ENCODE peak calls at places on chromosomes 5 and 9, in ten cellular contexts. M, T, F, V, P, D, I, E, X and C are unnamed samples. For H3K27me3, the result is how much of the 10 kb centered on the place peaks cover.

GRCh38 chr5:96997265-96997859 is 61.5 kb downstream of the LNPEP start:
- DNase-seq in M (no peak), T (no peak), F (no peak), V (peak), P (no peak), D (no peak), I (no peak), E (no peak), X (no peak), C (no peak)

GRCh38 chr5:34682926-34683623 is 26.9 kb downstream of the RAI14 start:
- DNase-seq in M (no peak), T (peak), F (no peak), V (no peak), P (peak), D (peak), I (peak), E (no peak), X (no peak), C (no peak)

GRCh38 chr9:138068601-138069035 is 191.0 kb downstream of the CACNA1B start:
- DNase-seq in M (peak), T (peak), F (no peak), V (no peak), P (no peak), D (peak), I (peak), E (peak), X (no peak), C (no peak)

GRCh38 chr9:134631881-134632280 is 9.7 kb upstream of the COL5A1 start:
- DNase-seq in M (peak), T (no peak), F (no peak), V (no peak), P (no peak), D (no peak), I (no peak), E (no peak), X (no peak), C (no peak)

GRCh38 chr5:67983251-67983941 is 232.2 kb upstream of the PIK3R1 start:
- DNase-seq in M (no peak), T (no peak), F (no peak), V (no peak), P (no peak), D (no peak), I (no peak), E (no peak), X (no peak), C (no peak)

GRCh38 chr9:76512826-76513225 is 53.8 kb downstream of the GCNT1 start:
- DNase-seq in M (no peak), T (no peak), F (no peak), V (no peak), P (no peak), D (no peak), I (no peak), E (no peak), X (no peak), C (no peak)

GRCh38 chr5:92283521-92283920 is 900.4 kb upstream of the ARRDC3 start:
- DNase-seq in M (no peak), T (no peak), F (no peak), V (no peak), P (no peak), D (no peak), I (no peak), E (no peak), X (no peak), C (no peak)

GRCh38 chr5:83313431-83313830 is 158.1 kb upstream of the VCAN start:
- DNase-seq in M (no peak), T (no peak), F (no peak), V (no peak), P (no peak), D (no peak), I (no peak), E (no peak), X (no peak), C (no peak)

GRCh38 chr9:72788966-72789365 is 163.9 kb downstream of the ALDH1A1 start:
- DNase-seq in M (no peak), T (no peak), F (no peak), V (no peak), P (no peak), D (no peak), I (no peak), E (no peak), X (no peak), C (no peak)

GRCh38 chr5:179870403-179870903 is 11.8 kb upstream of the MRNIP start:
- DNase-seq in M (peak), T (peak), F (peak), V (peak), P (no peak), D (peak), I (no peak), E (no peak), X (peak), C (no peak)

GRCh38 chr9:19028835-19029451 is 4.1 kb downstream of the SAXO1 start:
- DNase-seq in M (peak), T (peak), F (no peak), V (peak), P (peak), D (no peak), I (peak), E (no peak), X (no peak), C (peak)

DNA sequence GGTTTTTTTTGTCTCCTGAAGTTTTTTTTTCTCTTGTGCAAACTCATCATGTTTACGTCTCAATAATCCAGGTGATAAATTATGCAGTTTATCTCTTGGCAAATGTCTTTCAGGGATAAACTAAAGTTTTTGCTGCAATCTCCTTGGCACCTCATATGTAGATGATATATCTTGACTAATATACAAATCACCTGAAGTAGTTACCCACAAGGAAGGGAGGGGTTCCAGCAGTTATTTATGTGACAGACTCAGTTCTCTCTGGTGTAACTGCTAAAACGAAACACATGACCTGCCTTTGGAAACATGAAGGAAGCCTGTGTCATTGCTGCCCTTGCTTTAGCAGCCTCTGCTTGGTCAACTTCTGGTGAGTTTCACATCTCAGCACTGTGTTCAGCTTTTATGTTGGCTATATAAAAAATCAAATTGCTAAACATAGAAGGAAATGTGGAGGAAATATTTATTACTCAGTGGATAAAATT is 39.3 kb upstream of the KIAA1958 start:
- DNase-seq in M (no peak), T (no peak), F (peak), V (no peak), P (no peak), D (no peak), I (no peak), E (no peak), X (no peak), C (no peak)
- H3K27ac ChIP-seq in M (no peak), T (peak), F (peak), V (no peak), P (no peak), D (no peak), I (no peak), E (peak), X (no peak), C (no peak)

GRCh38 chr5:158288258-158288657 is 429.3 kb upstream of the CLINT1 start:
- DNase-seq in M (no peak), T (no peak), F (no peak), V (no peak), P (no peak), D (no peak), I (no peak), E (no peak), X (no peak), C (no peak)
- H3K27me3 ChIP-seq in M (under half), T (under half), F (under half), V (under half), P (under half), D (under half), I (under half), E (under half), X (under half), C (under half)

GRCh38 chr5:180901204-180902009 is 2.4 kb downstream of the BTNL8 start:
- DNase-seq in M (no peak), T (no peak), F (no peak), V (no peak), P (no peak), D (no peak), I (no peak), E (no peak), X (no peak), C (no peak)
- TF ChIP-seq POLR2A in M (no peak), T (no peak), F (no peak), V (no peak), P (no peak), D (no peak), I (no peak), E (no peak), X (no peak), C (no peak)

GRCh38 chr5:169121631-169122420 is 179.1 kb downstream of the SLIT3 start:
- DNase-seq in M (no peak), T (no peak), F (no peak), V (no peak), P (no peak), D (no peak), I (no peak), E (no peak), X (no peak), C (no peak)

GRCh38 chr5:169122951-169123350 is 178.0 kb downstream of the SLIT3 start:
- DNase-seq in M (no peak), T (no peak), F (no peak), V (no peak), P (no peak), D (no peak), I (no peak), E (no peak), X (no peak), C (no peak)

GRCh38 chr5:169115725-169116124 is 185.2 kb downstream of the SLIT3 start:
- DNase-seq in M (no peak), T (no peak), F (no peak), V (no peak), P (no peak), D (no peak), I (no peak), E (no peak), X (no peak), C (no peak)

GRCh38 chr5:169116961-169117461 is 183.9 kb downstream of the SLIT3 start:
- DNase-seq in M (no peak), T (no peak), F (peak), V (no peak), P (no peak), D (no peak), I (no peak), E (no peak), X (no peak), C (no peak)

GRCh38 chr5:169119287-169120048 is 181.5 kb downstream of the SLIT3 start:
- DNase-seq in M (no peak), T (peak), F (no peak), V (no peak), P (no peak), D (no peak), I (no peak), E (no peak), X (no peak), C (no peak)
- H3K27ac ChIP-seq in M (no peak), T (peak), F (no peak), V (no peak), P (no peak), D (no peak), I (no peak), E (no peak), X (no peak), C (no peak)

GRCh38 chr5:73438897-73439470 is 9.6 kb downstream of the FOXD1 start:
- DNase-seq in M (no peak), T (no peak), F (no peak), V (no peak), P (no peak), D (no peak), I (no peak), E (no peak), X (no peak), C (no peak)
- H3K27me3 ChIP-seq in M (half or more), T (half or more), F (half or more), V (half or more), P (half or more), D (half or more), I (under half), E (half or more), X (half or more), C (half or more)

DNA sequence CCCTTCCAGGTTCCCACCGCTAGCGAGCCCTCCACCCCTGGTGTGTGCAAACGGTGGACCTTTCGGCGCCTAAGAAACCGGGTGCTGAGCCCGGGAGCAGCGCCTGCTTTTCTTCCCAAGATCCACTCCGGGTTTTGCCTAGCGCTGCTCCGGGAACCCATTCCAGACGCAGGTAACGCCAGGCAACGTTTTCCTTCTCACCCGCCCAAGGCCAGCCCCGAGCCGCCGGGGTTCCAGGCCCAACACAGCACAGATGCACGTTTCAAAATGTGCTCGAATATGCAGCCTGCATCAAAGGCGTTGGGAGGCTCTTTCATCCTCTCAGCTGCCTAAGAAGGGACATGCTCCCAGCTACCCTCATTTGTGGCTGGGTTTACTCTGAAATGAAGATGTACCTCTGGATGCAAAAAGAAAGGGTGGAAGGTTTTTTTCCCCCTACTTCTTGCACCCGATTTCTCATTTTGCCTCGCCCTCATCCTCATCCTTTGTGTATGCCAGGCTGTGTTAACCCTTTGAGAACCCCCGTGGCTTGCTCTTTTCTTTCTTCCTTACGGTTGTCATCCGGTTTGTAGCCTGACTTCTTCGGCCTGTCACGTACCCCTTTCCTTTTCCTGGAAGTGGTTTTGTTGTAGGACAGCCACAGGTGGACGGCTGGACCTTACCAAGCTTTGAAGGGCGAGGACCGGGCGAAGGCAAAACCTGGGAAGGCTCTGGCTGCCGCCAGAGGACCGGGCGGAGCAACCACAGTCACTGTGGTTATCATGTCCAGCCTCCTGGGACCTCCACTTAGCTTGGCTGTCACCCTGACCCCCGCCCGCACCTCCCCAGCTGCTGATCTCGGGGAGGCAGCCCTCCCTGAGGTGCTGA is 227.0 kb downstream of the SMARCA2 start:
- DNase-seq in M (peak), T (peak), F (peak), V (peak), P (peak), D (peak), I (peak), E (peak), X (peak), C (peak)
- TF ChIP-seq POLR2A in M (peak), T (no peak), F (no peak), V (peak), P (peak), D (peak), I (no peak), E (no peak), X (peak), C (no peak)

DNA sequence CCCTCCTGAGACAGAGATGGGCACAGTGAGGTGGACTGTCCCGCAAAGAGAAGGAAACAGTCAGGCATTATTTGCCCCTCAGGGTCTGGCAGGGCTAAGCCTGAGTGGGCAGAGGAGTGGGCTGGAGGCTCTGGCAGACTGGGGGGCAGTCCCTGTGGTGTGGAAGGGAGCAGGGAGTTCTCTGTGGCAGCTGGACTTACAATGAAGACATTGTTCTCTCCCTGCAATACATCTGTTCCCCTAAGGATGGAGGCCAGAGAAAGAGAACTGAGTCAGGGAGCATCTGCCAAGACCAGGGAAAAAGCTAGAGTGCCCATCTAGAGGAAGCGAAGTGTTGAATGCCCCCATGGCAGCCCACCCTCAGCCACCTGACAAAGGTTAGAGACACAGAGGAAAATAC is 76.3 kb downstream of the ACTL7B start:
- DNase-seq in M (no peak), T (no peak), F (no peak), V (no peak), P (no peak), D (no peak), I (no peak), E (no peak), X (no peak), C (no peak)
- H3K27ac ChIP-seq in M (no peak), T (no peak), F (no peak), V (peak), P (no peak), D (no peak), I (no peak), E (peak), X (no peak), C (no peak)

DNA sequence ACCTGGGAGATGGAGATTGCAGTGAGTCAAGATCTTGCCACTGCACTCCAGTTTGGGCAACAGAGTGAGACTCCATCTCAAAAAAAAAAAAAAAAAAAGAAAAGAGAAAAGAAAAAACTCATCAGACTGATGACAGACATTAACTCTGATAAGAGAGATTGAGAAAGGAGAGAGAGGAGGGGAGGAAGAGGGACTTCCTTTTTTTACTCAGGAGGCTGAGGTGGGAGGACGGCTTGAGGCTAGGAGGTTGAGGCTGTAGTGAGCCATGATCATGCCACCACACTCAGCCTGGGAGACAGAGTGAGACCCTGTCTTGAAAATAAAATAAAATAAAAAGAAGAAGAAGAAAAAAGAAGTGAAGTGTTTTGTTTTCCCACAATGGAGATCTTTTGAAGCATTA is 9.7 kb upstream of the MSMP start:
- DNase-seq in M (no peak), T (no peak), F (no peak), V (no peak), P (no peak), D (no peak), I (no peak), E (no peak), X (no peak), C (no peak)
- H3K27me3 ChIP-seq in M (under half), T (under half), F (under half), V (under half), P (under half), D (under half), I (under half), E (under half), X (under half), C (under half)

GRCh38 chr5:14872070-14872989 is 752 bp upstream of the ANKH start:
- DNase-seq in M (peak), T (peak), F (peak), V (peak), P (peak), D (peak), I (peak), E (peak), X (peak), C (peak)

GRCh38 chr5:14870347-14871083 is 1.1 kb downstream of the ANKH start:
- DNase-seq in M (peak), T (peak), F (peak), V (no peak), P (peak), D (no peak), I (peak), E (no peak), X (peak), C (peak)

GRCh38 chr5:14871573-14872069 is at the start of gene ANKH:
- DNase-seq in M (peak), T (peak), F (peak), V (peak), P (peak), D (peak), I (peak), E (peak), X (peak), C (peak)

GRCh38 chr5:14869286-14870164 is 2.1 kb downstream of the ANKH start:
- DNase-seq in M (peak), T (no peak), F (no peak), V (no peak), P (no peak), D (no peak), I (no peak), E (no peak), X (no peak), C (no peak)

DNA sequence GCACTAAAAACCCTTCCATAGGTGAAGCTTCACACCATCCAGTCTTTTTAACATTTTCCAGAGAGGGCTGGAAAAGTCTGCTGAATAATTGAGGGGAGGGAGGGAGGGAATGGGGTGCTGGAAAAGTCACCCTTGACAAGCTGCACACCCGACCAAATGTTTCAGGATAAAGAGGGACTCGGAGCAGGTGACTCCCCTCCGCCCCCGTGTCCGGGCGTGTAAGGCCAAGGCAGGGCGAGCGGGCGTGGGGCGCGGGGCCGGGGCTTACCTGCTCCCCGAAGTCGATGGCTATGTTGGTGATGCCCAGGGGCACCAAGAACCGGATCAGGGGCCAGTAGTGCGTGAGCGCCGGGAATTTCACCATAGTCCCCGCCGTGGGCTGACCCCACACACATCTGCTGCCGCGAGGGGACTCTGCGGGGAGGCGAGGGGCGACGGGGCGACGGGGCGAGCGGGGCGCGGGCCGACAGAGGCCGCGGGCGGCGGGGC is 450 bp downstream of the ANKH start:
- DNase-seq in M (peak), T (no peak), F (no peak), V (no peak), P (peak), D (peak), I (peak), E (peak), X (peak), C (peak)
- TF ChIP-seq POLR2A in M (no peak), T (no peak), F (no peak), V (no peak), P (no peak), D (no peak), I (no peak), E (no peak), X (no peak), C (no peak)

DNA sequence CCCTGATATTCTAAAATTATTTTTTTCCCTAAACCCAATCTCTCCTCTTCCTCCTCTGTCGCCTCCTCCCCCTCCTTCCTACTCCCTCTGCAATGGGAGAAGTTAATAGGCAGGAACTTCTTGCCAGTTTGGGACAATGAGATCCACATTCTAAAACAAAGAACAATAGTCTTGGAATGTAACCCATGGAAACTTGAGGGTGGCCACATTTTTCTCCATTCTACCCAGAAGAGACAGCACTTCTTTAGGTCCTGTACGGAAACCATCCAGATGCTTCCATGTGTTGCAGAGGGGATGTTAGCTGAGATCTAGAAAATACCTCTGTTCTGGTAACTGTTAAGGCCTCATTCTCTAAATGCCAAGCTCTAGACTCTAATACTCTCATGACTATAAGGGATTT is 10.0 kb downstream of the SPARC start:
- DNase-seq in M (no peak), T (no peak), F (no peak), V (no peak), P (no peak), D (no peak), I (no peak), E (no peak), X (no peak), C (no peak)
- H3K27ac ChIP-seq in M (peak), T (peak), F (peak), V (peak), P (peak), D (no peak), I (peak), E (peak), X (peak), C (peak)